ENCODE peak calls at places on chromosomes 4 and X, in six cellular contexts. O, K, T, U, B and R are unnamed samples.

GRCh38 chr4:90536408-90536807 is 409.2 kb downstream of the CCSER1 start:
- DNase-seq in O (no peak), B (no peak), K (no peak), U (no peak), T (no peak), R (no peak)

GRCh38 chr4:38674206-38675144 is 10.5 kb downstream of the KLF3 start:
- DNase-seq in B (no peak), O (no peak), T (peak; percentile 36), U (no peak), K (peak; percentile 36), R (no peak)

GRCh38 chr4:80710748-80711451 is 319.6 kb upstream of the BMP3 start:
- DNase-seq in B (no peak), O (no peak), T (no peak), K (no peak), U (no peak), R (no peak)

GRCh38 chrX:40867352-40867751 is 132.0 kb upstream of the MED14 start:
- DNase-seq in O (no peak), U (peak; percentile 39), T (peak; percentile 37), K (peak; percentile 34), B (peak; percentile 8), R (peak; percentile 37)

GRCh38 chr4:17324431-17324830 is 187.5 kb downstream of the QDPR start:
- DNase-seq in U (peak; percentile 77), B (peak; percentile 20), T (peak; percentile 83), O (no peak), K (peak; percentile 59), R (no peak)

GRCh38 chr4:154602404-154603020 is 9.9 kb downstream of the FGG start:
- DNase-seq in B (no peak), T (no peak), K (no peak), U (no peak), O (no peak), R (peak; percentile 42)

GRCh38 chrX:2665387-2666304 is 25.4 kb upstream of the CD99 start:
- DNase-seq in U (no peak), K (no peak), O (no peak), T (no peak), B (no peak), R (no peak)

GRCh38 chr4:148730766-148731165 is 288.6 kb upstream of the NR3C2 start:
- DNase-seq in O (no peak), U (no peak), T (no peak), B (no peak), K (no peak), R (no peak)

GRCh38 chrX:28039258-28039657 is 58.0 kb upstream of the DCAF8L1 start:
- DNase-seq in K (no peak), O (no peak), B (no peak), U (no peak), T (no peak), R (no peak)

GRCh38 chrX:46258356-46258755 is 286.9 kb downstream of the ZNF674 start:
- DNase-seq in T (no peak), K (no peak), U (no peak), B (no peak), O (no peak), R (no peak)

GRCh38 chr4:32148120-32148666 is 1428.0 kb downstream of the PCDH7 start:
- DNase-seq in T (no peak), O (no peak), U (no peak), B (no peak), K (no peak), R (no peak)

GRCh38 chr4:98653890-98654867 is 4.2 kb downstream of the TSPAN5 start:
- DNase-seq in O (no peak), K (no peak), T (peak; percentile 95), B (peak; percentile 91), U (peak; percentile 98), R (peak; percentile 90)

GRCh38 chr4:52244103-52244772 is 193.1 kb downstream of the SPATA18 start:
- DNase-seq in T (no peak), B (no peak), O (no peak), K (no peak), U (no peak), R (no peak)

GRCh38 chrX:16963216-16963615 is 16.8 kb downstream of the REPS2 start:
- DNase-seq in B (no peak), U (no peak), K (no peak), T (no peak), O (no peak), R (no peak)

GRCh38 chr4:82360298-82361177 is 13.3 kb downstream of the HNRNPD start:
- DNase-seq in O (no peak), T (peak; percentile 61), U (peak; percentile 29), B (no peak), K (peak; percentile 57), R (no peak)

GRCh38 chr4:107044170-107044569 is 8.1 kb upstream of the DKK2 start:
- DNase-seq in B (no peak), U (no peak), O (no peak), T (peak; percentile 35), K (no peak), R (no peak)

GRCh38 chrX:133474559-133474958 is 59.3 kb upstream of the GPC4 start:
- DNase-seq in U (no peak), B (no peak), K (no peak), T (no peak), O (no peak), R (no peak)

GRCh38 chrX:100413231-100413630 is 3.2 kb upstream of the PCDH19 start:
- DNase-seq in B (peak; percentile 13), T (peak; percentile 77), O (peak; percentile 2), U (peak; percentile 48), K (peak; percentile 84), R (peak; percentile 27)

GRCh38 chr4:3307060-3307459 is 14.2 kb downstream of the RGS12 start:
- DNase-seq in O (no peak), T (no peak), U (no peak), K (no peak), B (no peak), R (no peak)

GRCh38 chrX:15328131-15328530 is 7.2 kb downstream of the PIGA start:
- DNase-seq in U (no peak), O (no peak), K (no peak), B (no peak), T (no peak), R (no peak)

GRCh38 chr4:83905952-83906351 is 370.0 kb downstream of the GPAT3 start:
- DNase-seq in O (no peak), T (no peak), U (no peak), B (no peak), K (peak; percentile 13), R (no peak)

GRCh38 chr4:5374577-5374976 is 323.3 kb downstream of the STK32B start:
- DNase-seq in U (peak; percentile 15), B (peak; percentile 69), O (no peak), T (no peak), K (no peak), R (no peak)

GRCh38 chr4:97828646-97829045 is 314.6 kb downstream of the STPG2 start:
- DNase-seq in U (no peak), T (no peak), K (no peak), O (no peak), B (no peak), R (no peak)

GRCh38 chr4:48173055-48173991 is 39.3 kb upstream of the TXK start:
- DNase-seq in O (peak; percentile 55), K (no peak), T (peak; percentile 69), U (peak; percentile 90), B (peak; percentile 69), R (peak; percentile 6)

GRCh38 chr4:156346959-156347385 is 393.3 kb upstream of the CTSO start:
- DNase-seq in U (no peak), K (no peak), B (no peak), O (no peak), T (no peak), R (no peak)

GRCh38 chrX:499870-500364 is 113.2 kb upstream of the PPP2R3B start:
- DNase-seq in K (no peak), U (no peak), B (no peak), O (no peak), T (no peak), R (no peak)

GRCh38 chrX:500481-501010 is 113.8 kb upstream of the PPP2R3B start:
- DNase-seq in T (no peak), O (no peak), K (no peak), U (no peak), B (no peak), R (no peak)

GRCh38 chrX:497201-497710 is 110.5 kb upstream of the PPP2R3B start:
- DNase-seq in T (no peak), B (no peak), O (no peak), U (no peak), K (no peak), R (no peak)
- H3K9me3 ChIP-seq in T (no peaks in the 10 kb centered on the region), B (no peaks in the 10 kb centered on the region), O (no peaks in the 10 kb centered on the region), U (peaks cover 34% of the 10 kb centered on the region), K (no peaks in the 10 kb centered on the region), R (no peaks in the 10 kb centered on the region)

DNA sequence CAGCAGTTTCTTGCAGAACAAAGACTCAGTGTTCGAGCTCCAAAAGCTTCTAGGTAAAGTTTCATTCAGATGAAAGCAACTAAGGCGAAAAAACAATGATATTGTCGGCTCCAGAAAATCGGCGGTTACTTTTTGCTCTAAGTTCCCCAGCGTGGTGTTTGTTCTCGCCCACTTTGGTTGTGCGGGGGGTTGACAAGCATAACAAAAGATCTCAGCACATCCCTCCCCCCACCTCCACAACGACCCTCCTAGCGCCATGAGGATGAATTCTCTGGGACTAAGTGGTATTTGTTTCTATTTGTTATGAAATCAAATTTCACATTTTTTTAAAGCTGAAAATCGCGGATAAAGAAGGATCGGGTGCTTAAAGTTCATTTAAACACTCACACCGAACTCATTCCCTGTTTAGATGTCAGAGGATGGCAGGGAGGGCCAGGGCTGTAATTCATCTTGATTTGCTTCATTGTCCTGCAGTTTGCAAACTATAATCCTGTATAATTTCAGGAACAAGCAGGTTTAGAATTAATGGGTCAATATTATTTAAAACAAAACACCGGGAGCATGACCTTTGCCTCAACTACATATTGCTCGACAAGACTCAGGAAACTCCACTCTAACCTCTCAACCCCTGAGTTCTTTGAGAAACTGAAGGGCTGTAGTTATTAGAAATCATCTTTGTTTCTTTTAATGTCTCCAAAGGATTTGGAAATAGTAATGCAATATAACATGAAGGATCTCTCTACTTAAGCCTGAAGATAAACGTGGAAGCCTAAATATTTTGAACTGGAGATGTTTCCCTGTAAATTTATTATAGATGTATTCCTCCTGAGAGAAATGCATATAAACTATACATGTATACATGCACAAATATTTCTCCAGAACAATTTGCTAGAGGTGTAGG is 6.5 kb downstream of the PITX2 start:
- DNase-seq in U (no peak), T (no peak), B (no peak), K (no peak), O (no peak), R (no peak)
- H3K9me3 ChIP-seq in U (peaks cover 29% of the 10 kb centered on the region), T (no peaks in the 10 kb centered on the region), B (no peaks in the 10 kb centered on the region), K (no peaks in the 10 kb centered on the region), O (peaks cover 2% of the 10 kb centered on the region), R (no peaks in the 10 kb centered on the region)

GRCh38 chrX:145832796-145833195 is 15.2 kb downstream of the SLITRK2 start:
- DNase-seq in U (no peak), B (no peak), T (no peak), K (no peak), O (no peak), R (no peak)
- H3K9me3 ChIP-seq in U (peaks cover 2% of the 10 kb centered on the region), B (no peaks in the 10 kb centered on the region), T (no peaks in the 10 kb centered on the region), K (no peaks in the 10 kb centered on the region), O (no peaks in the 10 kb centered on the region), R (no peaks in the 10 kb centered on the region)

DNA sequence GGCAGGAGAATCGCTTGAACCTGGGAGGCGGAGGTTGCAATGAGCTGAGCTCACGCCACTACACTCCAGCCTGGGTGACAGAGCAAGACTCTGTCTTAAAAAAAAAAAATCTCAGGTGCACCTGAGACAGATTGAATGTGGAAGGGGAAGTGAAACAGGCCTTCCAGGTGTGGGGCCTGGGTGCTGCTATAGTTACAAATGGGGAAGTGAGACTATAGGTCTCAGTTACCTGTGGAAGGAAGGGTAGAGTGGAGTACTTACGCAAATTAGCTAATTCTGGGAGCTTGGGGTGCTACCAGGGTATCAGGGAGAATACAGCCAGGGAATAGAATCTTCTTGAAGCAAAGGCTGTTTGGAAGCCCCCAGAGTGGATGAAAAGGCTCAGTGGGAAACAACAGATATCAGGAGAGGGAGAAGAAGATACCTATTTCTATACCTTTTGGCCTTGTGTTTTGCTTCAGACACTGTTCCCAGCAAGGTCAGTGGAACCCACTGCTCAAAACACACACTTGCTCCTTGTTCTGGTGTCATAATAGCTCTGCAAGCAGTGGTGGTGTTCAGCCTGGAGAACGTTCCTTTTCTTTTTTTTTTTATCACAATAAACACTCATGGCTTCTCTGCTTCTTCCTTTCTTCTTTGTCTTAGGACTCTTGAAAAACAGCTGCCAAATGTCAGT is 7.0 kb downstream of the CD38 start:
- DNase-seq in K (no peak), U (no peak), O (no peak), B (no peak), T (no peak), R (no peak)
- H3K9me3 ChIP-seq in K (no peaks in the 10 kb centered on the region), U (no peaks in the 10 kb centered on the region), O (no peaks in the 10 kb centered on the region), B (no peaks in the 10 kb centered on the region), T (no peaks in the 10 kb centered on the region), R (no peaks in the 10 kb centered on the region)